ENCODE peak calls at places on chromosome 5, in nine cellular contexts. X is cardiac muscle cell, K is mammary epithelial cell, U is left ventricle myocardium inferior, L is endodermal cell, I is HCT116, F is uterus, Z is lung, G is astrocyte. E is an unnamed sample. For H3K4me1, the result is how much of the 10 kb centered on the place peaks cover.

GRCh38 chr5:171269717-171270116 is 39.3 kb upstream of the TLX3 start:
- DNase-seq in Z (no peak), U (no peak), F (no peak), I (peak), G (peak), X (peak), K (no peak), L (no peak), E (no peak)

GRCh38 chr5:10059611-10060379 is 189.9 kb downstream of the ATPSCKMT start:
- DNase-seq in L (no peak), U (no peak), K (no peak), X (no peak), I (no peak), Z (no peak), G (no peak), F (no peak), E (no peak)

GRCh38 chr5:180831139-180832080 is 28.8 kb upstream of the MGAT1 start:
- DNase-seq in K (peak), U (peak), Z (peak), X (peak), L (peak), F (peak), I (peak), G (peak), E (peak)

GRCh38 chr5:104189909-104190308 is 627.3 kb upstream of the NUDT12 start:
- DNase-seq in L (no peak), F (no peak), G (peak), U (no peak), I (no peak), Z (no peak), X (peak), K (peak), E (no peak)

GRCh38 chr5:144028058-144028457 is 142.4 kb downstream of the YIPF5 start:
- DNase-seq in U (no peak), F (peak), K (peak), L (no peak), X (peak), Z (no peak), I (no peak), G (peak), E (no peak)

GRCh38 chr5:135526924-135527323 is 8.8 kb downstream of the NEUROG1 start:
- DNase-seq in Z (no peak), G (no peak), U (no peak), I (no peak), L (no peak), K (no peak), X (no peak), F (no peak), E (no peak)

GRCh38 chr5:127934791-127935256 is 148.7 kb upstream of the SLC12A2 start:
- DNase-seq in F (no peak), Z (peak), L (peak), U (no peak), K (peak), G (peak), I (peak), X (peak), E (peak)

GRCh38 chr5:38697013-38697412 is 140.6 kb upstream of the LIFR start:
- DNase-seq in I (no peak), U (no peak), F (no peak), X (peak), L (no peak), Z (no peak), G (peak), K (no peak), E (no peak)

GRCh38 chr5:643351-643801 is 31.2 kb downstream of the CEP72 start:
- DNase-seq in X (no peak), F (no peak), Z (no peak), K (no peak), I (no peak), L (no peak), G (no peak), U (no peak), E (no peak)

GRCh38 chr5:123511290-123511647 is 708 bp upstream of the CSNK1G3 start:
- DNase-seq in Z (no peak), X (peak), G (peak), F (no peak), I (no peak), K (no peak), L (no peak), U (no peak), E (no peak)

GRCh38 chr5:4628645-4629385 is 511.3 kb upstream of the ADAMTS16 start:
- DNase-seq in L (no peak), F (no peak), U (no peak), K (no peak), X (no peak), G (no peak), I (no peak), Z (no peak), E (no peak)

GRCh38 chr5:169702726-169703481 is 65.8 kb downstream of the DOCK2 start:
- DNase-seq in X (no peak), K (no peak), F (no peak), Z (no peak), U (no peak), G (no peak), I (no peak), L (no peak), E (no peak)

GRCh38 chr5:122849746-122850145 is 4.3 kb downstream of the SNX24 start:
- DNase-seq in I (no peak), G (peak), F (no peak), K (peak), Z (peak), U (no peak), L (no peak), X (peak), E (peak)

GRCh38 chr5:72938206-72938605 is 17.6 kb upstream of the FCHO2 start:
- DNase-seq in F (no peak), X (no peak), U (no peak), K (no peak), I (no peak), G (no peak), L (no peak), Z (no peak), E (no peak)

GRCh38 chr5:77138981-77139380 is 51.9 kb upstream of the ZBED3 start:
- DNase-seq in L (no peak), U (no peak), Z (no peak), F (peak), X (peak), I (no peak), K (no peak), G (peak), E (no peak)

GRCh38 chr5:133147411-133147810 is 95.6 kb downstream of the HSPA4 start:
- DNase-seq in L (no peak), F (no peak), I (no peak), G (peak), X (peak), Z (no peak), K (no peak), U (no peak), E (no peak)

GRCh38 chr5:131818001-131818724 is 21.3 kb upstream of the FNIP1 start:
- DNase-seq in L (no peak), X (no peak), K (no peak), G (no peak), U (no peak), Z (no peak), I (no peak), F (no peak), E (no peak)
- H3K4me1 ChIP-seq in L (under half), X (under half), K (under half), G (under half), U (under half), Z (under half), I (under half), F (under half), E (under half)

DNA sequence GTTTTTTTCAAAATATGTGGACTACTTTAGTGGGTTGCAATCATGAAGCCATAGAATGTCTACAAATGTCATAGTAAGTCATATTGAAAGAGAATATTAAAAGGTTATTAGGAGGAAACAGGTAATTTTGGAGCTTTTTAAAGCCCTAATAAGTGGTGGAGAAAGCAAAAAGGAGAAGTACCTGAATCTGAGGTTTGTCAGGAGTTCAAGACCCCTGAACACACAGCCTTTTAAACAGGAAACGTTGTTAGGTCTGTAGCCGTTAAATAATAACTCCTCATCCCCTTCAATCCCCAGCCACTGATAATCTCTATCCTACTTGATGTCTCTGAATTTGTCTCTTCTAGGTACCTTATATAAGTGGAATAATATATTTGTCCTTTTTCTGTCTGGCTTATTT is 51.1 kb downstream of the SPEF2 start:
- DNase-seq in U (no peak), G (no peak), L (no peak), F (no peak), Z (no peak), K (no peak), I (no peak), X (no peak), E (no peak)
- TF ChIP-seq CTCF in U (no peak), G (no peak), L (no peak), F (no peak), Z (no peak), K (no peak), I (no peak), X (no peak), E (no peak)

GRCh38 chr5:138999674-139000073 is 124.5 kb upstream of the LRRTM2 start:
- DNase-seq in L (peak), U (no peak), G (no peak), X (no peak), F (no peak), Z (no peak), K (no peak), I (no peak), E (no peak)

GRCh38 chr5:138996120-138996519 is 121.0 kb upstream of the LRRTM2 start:
- DNase-seq in K (no peak), Z (no peak), G (no peak), L (no peak), U (no peak), X (no peak), I (no peak), F (no peak), E (no peak)

GRCh38 chr5:138998521-138998920 is 123.4 kb upstream of the LRRTM2 start:
- DNase-seq in Z (no peak), X (no peak), K (no peak), I (no peak), G (no peak), U (no peak), F (no peak), L (peak), E (no peak)
- H3K4me1 ChIP-seq in Z (under half), X (under half), K (under half), I (under half), G (under half), U (under half), F (under half), L (under half), E (under half)

GRCh38 chr5:150033334-150033733 is 32.8 kb downstream of the HMGXB3 start:
- DNase-seq in L (no peak), Z (no peak), X (no peak), I (no peak), K (no peak), G (no peak), U (no peak), F (no peak), E (no peak)

GRCh38 chr5:150035139-150035893 is 34.8 kb downstream of the HMGXB3 start:
- DNase-seq in G (no peak), U (no peak), L (no peak), X (no peak), K (no peak), F (no peak), Z (no peak), I (no peak), E (no peak)

GRCh38 chr5:150038547-150038946 is 38.0 kb downstream of the HMGXB3 start:
- DNase-seq in U (no peak), L (no peak), G (no peak), X (no peak), Z (no peak), F (no peak), I (no peak), K (no peak), E (no peak)

GRCh38 chr5:150034677-150035076 is 34.1 kb downstream of the HMGXB3 start:
- DNase-seq in L (no peak), I (no peak), G (peak), K (no peak), F (no peak), U (no peak), Z (no peak), X (peak), E (no peak)

DNA sequence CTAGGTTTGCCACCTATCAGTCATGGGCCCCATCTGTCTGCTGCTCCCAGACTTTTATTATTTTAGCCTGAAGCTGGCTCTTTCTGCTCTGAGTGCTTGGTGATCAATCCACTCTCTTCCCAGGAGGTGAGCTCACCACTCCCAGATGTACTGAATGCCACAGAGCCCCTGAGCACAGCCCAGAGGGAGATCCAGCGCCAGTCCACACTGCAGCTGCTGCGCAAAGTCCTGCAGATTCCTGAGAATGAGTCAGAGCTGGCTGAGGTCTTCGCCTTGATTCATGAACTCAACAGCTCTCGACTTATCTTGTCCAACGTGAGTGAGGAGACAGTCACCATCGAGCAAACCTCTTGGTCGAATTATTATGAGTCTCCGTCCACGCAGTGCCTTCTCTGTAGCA is 36.0 kb downstream of the HMGXB3 start:
- DNase-seq in G (peak), I (no peak), L (no peak), K (peak), F (peak), X (peak), U (peak), Z (no peak), E (peak)
- TF ChIP-seq CTCF in G (no peak), I (no peak), L (no peak), K (peak), F (no peak), X (no peak), U (no peak), Z (no peak), E (no peak)

DNA sequence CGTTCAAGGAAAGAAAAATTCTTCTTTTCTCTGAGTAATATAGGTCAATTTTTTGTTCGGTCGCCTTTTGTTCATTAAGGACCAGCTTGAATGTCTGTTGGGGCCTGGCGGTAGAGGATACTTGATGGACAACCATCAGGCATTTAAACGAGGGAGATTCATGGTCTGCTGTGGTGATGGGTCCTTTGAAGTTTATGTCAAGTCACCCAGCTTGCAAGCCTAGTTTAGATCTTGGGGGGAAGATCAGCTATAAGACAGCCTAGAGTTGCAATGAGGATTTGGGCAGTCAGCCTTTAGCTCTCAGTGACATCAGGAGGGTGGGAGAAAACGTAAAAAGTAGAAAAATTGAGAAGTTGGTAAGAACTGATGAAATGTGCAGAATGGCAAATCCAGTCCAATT is 80.2 kb upstream of the SPRY4 start:
- DNase-seq in F (no peak), U (no peak), Z (no peak), I (no peak), X (no peak), K (no peak), L (no peak), G (no peak), E (no peak)
- H3K4me1 ChIP-seq in F (under half), U (under half), Z (under half), I (under half), X (under half), K (under half), L (under half), G (under half), E (under half)

E was measured in Caco-2.